ENCODE peak calls at places on chromosomes 6 and 20, in eight cellular contexts. One of them, this sample, is unnamed.
A peak's percentile ranks its signal among the peaks of the same experiment; 100 is the strongest.

GRCh38 chr20:2523919-2524434 is 12.4 kb upstream of the TMC2 start:
- DNase-seq in mammary epithelial cell: no peak
- DNase-seq in CD4-positive, alpha-beta T cell: no peak
- DNase-seq in small intestine: no peak
- DNase-seq in neural progenitor cell: no peak
- DNase-seq in effector memory CD4-positive, alpha-beta T cell: no peak
- DNase-seq in keratinocyte: no peak
- DNase-seq in pancreas: no peak
- DNase-seq in this sample: no peak

GRCh38 chr6:125888989-125889656 is 67.4 kb upstream of the HINT3 start:
- DNase-seq in effector memory CD4-positive, alpha-beta T cell: peak; percentile 3
- DNase-seq in pancreas: peak; percentile 18
- DNase-seq in small intestine: peak; percentile 59
- DNase-seq in neural progenitor cell: peak; percentile 74
- DNase-seq in keratinocyte: no peak
- DNase-seq in CD4-positive, alpha-beta T cell: no peak
- DNase-seq in mammary epithelial cell: peak; percentile 54
- DNase-seq in this sample: no peak

GRCh38 chr20:20327756-20328155 is 40.1 kb upstream of the INSM1 start:
- DNase-seq in effector memory CD4-positive, alpha-beta T cell: no peak
- DNase-seq in small intestine: no peak
- DNase-seq in pancreas: no peak
- DNase-seq in CD4-positive, alpha-beta T cell: no peak
- DNase-seq in mammary epithelial cell: peak; percentile 55
- DNase-seq in keratinocyte: peak; percentile 11
- DNase-seq in neural progenitor cell: no peak
- DNase-seq in this sample: no peak

GRCh38 chr6:85421963-85422362 is 27.9 kb upstream of the NT5E start:
- DNase-seq in small intestine: no peak
- DNase-seq in effector memory CD4-positive, alpha-beta T cell: no peak
- DNase-seq in neural progenitor cell: no peak
- DNase-seq in mammary epithelial cell: no peak
- DNase-seq in keratinocyte: no peak
- DNase-seq in CD4-positive, alpha-beta T cell: no peak
- DNase-seq in pancreas: no peak
- DNase-seq in this sample: no peak

GRCh38 chr6:37303891-37304503 is 46.1 kb upstream of the TMEM217 start:
- DNase-seq in small intestine: peak; percentile 20
- DNase-seq in keratinocyte: no peak
- DNase-seq in neural progenitor cell: peak; percentile 20
- DNase-seq in mammary epithelial cell: peak; percentile 51
- DNase-seq in pancreas: no peak
- DNase-seq in CD4-positive, alpha-beta T cell: no peak
- DNase-seq in effector memory CD4-positive, alpha-beta T cell: no peak
- DNase-seq in this sample: no peak

GRCh38 chr20:16030253-16030652 is 543.0 kb downstream of the KIF16B start:
- DNase-seq in mammary epithelial cell: no peak
- DNase-seq in small intestine: no peak
- DNase-seq in neural progenitor cell: no peak
- DNase-seq in effector memory CD4-positive, alpha-beta T cell: no peak
- DNase-seq in pancreas: no peak
- DNase-seq in keratinocyte: no peak
- DNase-seq in CD4-positive, alpha-beta T cell: no peak
- DNase-seq in this sample: no peak

GRCh38 chr6:117167520-117168271 is 97.7 kb upstream of the VGLL2 start:
- DNase-seq in neural progenitor cell: peak; percentile 4
- DNase-seq in keratinocyte: peak; percentile 93
- DNase-seq in small intestine: no peak
- DNase-seq in CD4-positive, alpha-beta T cell: no peak
- DNase-seq in pancreas: peak; percentile 69
- DNase-seq in mammary epithelial cell: peak; percentile 99
- DNase-seq in effector memory CD4-positive, alpha-beta T cell: no peak
- DNase-seq in this sample: no peak

GRCh38 chr20:8938532-8938931 is 130.4 kb upstream of the PLCB4 start:
- DNase-seq in mammary epithelial cell: no peak
- DNase-seq in pancreas: no peak
- DNase-seq in CD4-positive, alpha-beta T cell: no peak
- DNase-seq in small intestine: no peak
- DNase-seq in neural progenitor cell: no peak
- DNase-seq in effector memory CD4-positive, alpha-beta T cell: no peak
- DNase-seq in keratinocyte: no peak
- DNase-seq in this sample: no peak

GRCh38 chr6:138588805-138589434 is 89.6 kb upstream of the NHSL1 start:
- DNase-seq in keratinocyte: no peak
- DNase-seq in effector memory CD4-positive, alpha-beta T cell: peak; percentile 34
- DNase-seq in CD4-positive, alpha-beta T cell: peak; percentile 22
- DNase-seq in mammary epithelial cell: peak; percentile 55
- DNase-seq in small intestine: peak; percentile 73
- DNase-seq in pancreas: peak; percentile 67
- DNase-seq in neural progenitor cell: peak; percentile 74
- DNase-seq in this sample: peak; percentile 34

GRCh38 chr6:168711049-168711640 is 270.2 kb downstream of the SMOC2 start:
- DNase-seq in small intestine: no peak
- DNase-seq in mammary epithelial cell: no peak
- DNase-seq in pancreas: no peak
- DNase-seq in effector memory CD4-positive, alpha-beta T cell: no peak
- DNase-seq in CD4-positive, alpha-beta T cell: no peak
- DNase-seq in keratinocyte: no peak
- DNase-seq in neural progenitor cell: no peak
- DNase-seq in this sample: no peak

GRCh38 chr6:168714547-168715260 is 273.7 kb downstream of the SMOC2 start:
- DNase-seq in effector memory CD4-positive, alpha-beta T cell: no peak
- DNase-seq in keratinocyte: no peak
- DNase-seq in mammary epithelial cell: no peak
- DNase-seq in neural progenitor cell: no peak
- DNase-seq in pancreas: no peak
- DNase-seq in small intestine: no peak
- DNase-seq in CD4-positive, alpha-beta T cell: no peak
- DNase-seq in this sample: no peak

GRCh38 chr6:168713839-168714238 is 272.9 kb downstream of the SMOC2 start:
- DNase-seq in CD4-positive, alpha-beta T cell: no peak
- DNase-seq in mammary epithelial cell: no peak
- DNase-seq in keratinocyte: no peak
- DNase-seq in pancreas: peak; percentile 62
- DNase-seq in effector memory CD4-positive, alpha-beta T cell: no peak
- DNase-seq in small intestine: peak; percentile 85
- DNase-seq in neural progenitor cell: no peak
- DNase-seq in this sample: no peak

GRCh38 chr6:168711666-168712300 is 270.8 kb downstream of the SMOC2 start:
- DNase-seq in small intestine: no peak
- DNase-seq in CD4-positive, alpha-beta T cell: no peak
- DNase-seq in keratinocyte: no peak
- DNase-seq in neural progenitor cell: no peak
- DNase-seq in mammary epithelial cell: no peak
- DNase-seq in effector memory CD4-positive, alpha-beta T cell: no peak
- DNase-seq in pancreas: no peak
- DNase-seq in this sample: no peak

GRCh38 chr6:168713013-168713412 is 272.0 kb downstream of the SMOC2 start:
- DNase-seq in pancreas: no peak
- DNase-seq in mammary epithelial cell: no peak
- DNase-seq in neural progenitor cell: no peak
- DNase-seq in effector memory CD4-positive, alpha-beta T cell: no peak
- DNase-seq in keratinocyte: no peak
- DNase-seq in small intestine: no peak
- DNase-seq in CD4-positive, alpha-beta T cell: no peak
- DNase-seq in this sample: no peak
- H3K9me3 ChIP-seq in pancreas: no peaks in the 10 kb centered on the region
- H3K9me3 ChIP-seq in mammary epithelial cell: peaks cover 40% of the 10 kb centered on the region
- H3K9me3 ChIP-seq in neural progenitor cell: no peaks in the 10 kb centered on the region
- H3K9me3 ChIP-seq in effector memory CD4-positive, alpha-beta T cell: no peaks in the 10 kb centered on the region
- H3K9me3 ChIP-seq in keratinocyte: peaks cover 13% of the 10 kb centered on the region
- H3K9me3 ChIP-seq in small intestine: no peaks in the 10 kb centered on the region
- H3K9me3 ChIP-seq in CD4-positive, alpha-beta T cell: no peaks in the 10 kb centered on the region
- H3K9me3 ChIP-seq in this sample: no peaks in the 10 kb centered on the region

GRCh38 chr20:59624401-59624800 is 20.1 kb downstream of the PHACTR3 start:
- DNase-seq in CD4-positive, alpha-beta T cell: no peak
- DNase-seq in small intestine: no peak
- DNase-seq in effector memory CD4-positive, alpha-beta T cell: no peak
- DNase-seq in pancreas: no peak
- DNase-seq in mammary epithelial cell: no peak
- DNase-seq in keratinocyte: no peak
- DNase-seq in neural progenitor cell: no peak
- DNase-seq in this sample: no peak

GRCh38 chr20:59622496-59622895 is 18.2 kb downstream of the PHACTR3 start:
- DNase-seq in effector memory CD4-positive, alpha-beta T cell: no peak
- DNase-seq in mammary epithelial cell: no peak
- DNase-seq in pancreas: no peak
- DNase-seq in neural progenitor cell: no peak
- DNase-seq in small intestine: no peak
- DNase-seq in keratinocyte: no peak
- DNase-seq in CD4-positive, alpha-beta T cell: no peak
- DNase-seq in this sample: no peak

GRCh38 chr20:59623583-59623982 is 19.2 kb downstream of the PHACTR3 start:
- DNase-seq in neural progenitor cell: no peak
- DNase-seq in mammary epithelial cell: no peak
- DNase-seq in effector memory CD4-positive, alpha-beta T cell: no peak
- DNase-seq in CD4-positive, alpha-beta T cell: no peak
- DNase-seq in pancreas: no peak
- DNase-seq in keratinocyte: no peak
- DNase-seq in small intestine: no peak
- DNase-seq in this sample: no peak

GRCh38 chr20:59620860-59621485 is 16.6 kb downstream of the PHACTR3 start:
- DNase-seq in pancreas: no peak
- DNase-seq in small intestine: no peak
- DNase-seq in CD4-positive, alpha-beta T cell: no peak
- DNase-seq in effector memory CD4-positive, alpha-beta T cell: no peak
- DNase-seq in keratinocyte: no peak
- DNase-seq in mammary epithelial cell: no peak
- DNase-seq in neural progenitor cell: no peak
- DNase-seq in this sample: no peak

DNA sequence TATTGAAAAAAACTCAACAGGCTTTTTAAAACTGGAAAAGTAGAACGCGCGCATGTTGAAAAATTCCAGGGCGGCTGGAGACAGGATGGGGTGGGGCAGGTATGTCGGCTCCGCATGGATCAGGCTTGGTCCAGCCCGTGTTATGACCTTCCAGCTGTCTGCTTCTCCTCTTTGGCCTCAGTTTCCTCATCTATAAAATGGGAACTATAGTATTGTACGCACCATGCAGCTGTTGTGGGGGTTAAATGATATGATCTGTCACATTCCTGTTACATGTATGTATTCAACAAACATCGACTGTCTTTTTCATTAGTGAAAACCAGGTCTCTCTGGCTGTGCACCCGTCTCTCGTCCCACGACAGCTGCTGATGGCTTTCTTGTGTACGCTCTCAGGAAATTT is 18.8 kb downstream of the PHACTR3 start:
- DNase-seq in CD4-positive, alpha-beta T cell: no peak
- DNase-seq in effector memory CD4-positive, alpha-beta T cell: no peak
- DNase-seq in neural progenitor cell: no peak
- DNase-seq in mammary epithelial cell: no peak
- DNase-seq in pancreas: no peak
- DNase-seq in small intestine: no peak
- DNase-seq in keratinocyte: no peak
- DNase-seq in this sample: no peak
- H3K9me3 ChIP-seq in CD4-positive, alpha-beta T cell: no peaks in the 10 kb centered on the region
- H3K9me3 ChIP-seq in effector memory CD4-positive, alpha-beta T cell: no peaks in the 10 kb centered on the region
- H3K9me3 ChIP-seq in neural progenitor cell: no peaks in the 10 kb centered on the region
- H3K9me3 ChIP-seq in mammary epithelial cell: no peaks in the 10 kb centered on the region
- H3K9me3 ChIP-seq in pancreas: no peaks in the 10 kb centered on the region
- H3K9me3 ChIP-seq in small intestine: no peaks in the 10 kb centered on the region
- H3K9me3 ChIP-seq in keratinocyte: no peaks in the 10 kb centered on the region
- H3K9me3 ChIP-seq in this sample: no peaks in the 10 kb centered on the region

DNA sequence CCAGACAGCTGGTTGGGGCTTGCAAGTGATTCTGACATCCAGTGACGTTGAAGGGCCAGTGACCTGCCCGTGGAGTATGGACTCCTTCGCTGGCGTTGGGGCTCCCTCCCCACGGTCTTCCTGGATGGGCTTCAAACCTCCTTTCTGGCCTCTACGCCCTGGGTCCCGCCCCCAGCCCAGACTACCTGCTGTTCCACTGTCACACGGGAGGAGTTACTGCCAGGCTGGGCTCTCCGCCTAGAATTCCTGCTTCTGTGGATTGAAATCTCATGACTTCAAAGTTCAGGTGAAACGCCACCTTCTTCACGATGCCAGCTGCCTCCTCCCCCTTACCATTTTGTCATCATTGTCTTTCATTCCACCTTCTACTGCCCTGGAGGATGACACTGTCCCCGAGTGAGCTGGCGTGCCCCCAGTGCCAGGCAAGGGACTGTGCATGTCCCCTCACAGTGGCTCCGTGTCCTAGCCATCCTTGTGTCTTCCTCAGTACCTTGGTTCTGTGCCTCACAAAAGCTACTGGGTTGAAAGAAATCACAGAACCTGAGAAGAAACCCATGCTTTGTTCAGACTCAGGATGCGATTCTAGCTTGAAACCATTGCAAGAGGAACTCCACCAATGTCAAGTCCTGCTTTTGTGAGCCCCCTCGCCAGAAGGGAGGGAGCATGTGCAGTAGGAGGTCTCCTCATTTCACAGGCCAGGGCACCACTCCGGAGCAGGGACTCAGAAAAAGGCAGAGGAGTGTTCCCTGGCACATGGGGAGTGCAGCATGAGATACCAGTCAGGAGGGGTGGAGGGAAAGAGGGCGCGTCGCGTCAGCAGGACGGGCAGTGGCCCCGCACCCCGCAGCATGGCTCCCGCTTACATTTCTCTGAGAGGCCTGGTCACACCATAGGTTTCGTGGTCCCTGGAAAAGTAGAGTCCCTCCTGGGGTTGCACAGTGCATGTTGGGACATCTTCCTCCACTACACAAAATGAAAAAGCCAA is 11.0 kb upstream of the IRF4 start:
- DNase-seq in small intestine: no peak
- DNase-seq in pancreas: no peak
- DNase-seq in keratinocyte: no peak
- DNase-seq in mammary epithelial cell: no peak
- DNase-seq in effector memory CD4-positive, alpha-beta T cell: no peak
- DNase-seq in CD4-positive, alpha-beta T cell: no peak
- DNase-seq in neural progenitor cell: no peak
- DNase-seq in this sample: no peak
- H3K9me3 ChIP-seq in small intestine: peaks cover 3% of the 10 kb centered on the region
- H3K9me3 ChIP-seq in pancreas: no peaks in the 10 kb centered on the region
- H3K9me3 ChIP-seq in keratinocyte: peaks cover 5% of the 10 kb centered on the region
- H3K9me3 ChIP-seq in mammary epithelial cell: peaks cover 27% of the 10 kb centered on the region
- H3K9me3 ChIP-seq in effector memory CD4-positive, alpha-beta T cell: no peaks in the 10 kb centered on the region
- H3K9me3 ChIP-seq in CD4-positive, alpha-beta T cell: no peaks in the 10 kb centered on the region
- H3K9me3 ChIP-seq in neural progenitor cell: no peaks in the 10 kb centered on the region
- H3K9me3 ChIP-seq in this sample: no peaks in the 10 kb centered on the region

DNA sequence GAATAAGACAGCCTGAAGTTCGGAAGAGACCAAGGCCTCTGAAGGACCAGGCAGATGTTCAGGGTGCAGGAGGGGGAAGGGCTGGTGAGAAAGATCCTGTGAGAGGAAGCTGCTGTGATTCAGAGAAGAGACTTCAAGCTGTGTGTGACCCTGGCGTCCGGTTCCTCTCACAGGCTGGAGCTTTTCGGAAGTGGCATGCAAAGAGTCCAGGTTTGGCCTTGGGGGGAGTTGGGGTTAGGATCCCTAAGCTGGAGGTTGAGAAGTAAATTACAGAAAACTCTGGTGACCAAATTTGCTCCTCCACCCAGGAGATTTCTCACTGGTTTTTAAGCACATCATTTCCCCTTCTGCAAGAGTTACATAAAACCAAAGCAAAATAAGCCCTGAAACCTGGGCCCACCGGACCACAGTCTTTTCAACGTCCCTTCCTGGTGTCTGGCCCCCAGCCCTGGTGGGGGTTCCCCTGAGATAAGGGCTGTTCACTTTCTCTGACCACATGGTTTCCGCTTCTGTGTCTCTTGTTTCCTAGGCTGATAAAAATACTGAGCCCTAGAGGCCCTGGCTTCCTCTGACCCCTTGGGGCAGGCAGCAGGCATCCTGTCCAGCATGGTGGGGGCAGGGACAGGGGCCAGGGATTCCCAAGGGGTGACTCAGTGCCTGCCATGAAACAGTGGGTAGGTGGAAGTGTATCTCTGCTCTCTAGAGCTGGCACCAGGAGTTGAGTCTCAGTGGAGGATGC is 12.0 kb upstream of the LTA start:
- DNase-seq in CD4-positive, alpha-beta T cell: no peak
- DNase-seq in small intestine: peak; percentile 30
- DNase-seq in effector memory CD4-positive, alpha-beta T cell: no peak
- DNase-seq in keratinocyte: no peak
- DNase-seq in neural progenitor cell: no peak
- DNase-seq in pancreas: no peak
- DNase-seq in mammary epithelial cell: peak; percentile 66
- DNase-seq in this sample: no peak
- H3K9me3 ChIP-seq in CD4-positive, alpha-beta T cell: no peaks in the 10 kb centered on the region
- H3K9me3 ChIP-seq in small intestine: no peaks in the 10 kb centered on the region
- H3K9me3 ChIP-seq in effector memory CD4-positive, alpha-beta T cell: no peaks in the 10 kb centered on the region
- H3K9me3 ChIP-seq in keratinocyte: no peaks in the 10 kb centered on the region
- H3K9me3 ChIP-seq in neural progenitor cell: no peaks in the 10 kb centered on the region
- H3K9me3 ChIP-seq in pancreas: no peaks in the 10 kb centered on the region
- H3K9me3 ChIP-seq in mammary epithelial cell: no peaks in the 10 kb centered on the region
- H3K9me3 ChIP-seq in this sample: no peaks in the 10 kb centered on the region